ENCODE peak calls at places on chromosomes 5 and 9, in five cellular contexts. U is Calu3, P is putamen, W is NAMALWA, B is lower leg skin. C is an unnamed sample.

GRCh38 chr5:19498852-19499251 is 489.1 kb downstream of the CDH18 start:
- DNase-seq in U (no peak), P (no peak), W (peak), B (no peak), C (no peak)

GRCh38 chr9:31137151-31137849 is 1247.1 kb upstream of the ACO1 start:
- DNase-seq in U (peak), P (no peak), W (no peak), B (no peak), C (no peak)

GRCh38 chr5:174999581-174999980 is 275.2 kb downstream of the MSX2 start:
- DNase-seq in U (no peak), P (no peak), W (no peak), B (no peak), C (no peak)

GRCh38 chr9:129962889-129963703 is 79.9 kb downstream of the FNBP1 start:
- DNase-seq in U (peak), P (no peak), W (peak), B (peak), C (no peak)

GRCh38 chr9:34253460-34253837 is 74.6 kb downstream of the UBAP1 start:
- DNase-seq in U (no peak), P (peak), W (peak), B (no peak), C (no peak)

GRCh38 chr9:16119861-16120641 is 567.2 kb downstream of the CCDC171 start:
- DNase-seq in U (no peak), P (no peak), W (no peak), B (no peak), C (no peak)

GRCh38 chr5:151064916-151065499 is 15.8 kb downstream of the TNIP1 start:
- DNase-seq in U (no peak), P (no peak), W (no peak), B (no peak), C (no peak)

GRCh38 chr9:136485651-136486050 is 2.8 kb upstream of the SEC16A start:
- DNase-seq in U (no peak), P (no peak), W (no peak), B (no peak), C (no peak)

GRCh38 chr9:942805-943580 is 33.5 kb upstream of the DMRT3 start:
- DNase-seq in U (no peak), P (no peak), W (no peak), B (no peak), C (no peak)

GRCh38 chr9:113502427-113503008 is 39.0 kb downstream of the RGS3 start:
- DNase-seq in U (no peak), P (no peak), W (no peak), B (no peak), C (no peak)

GRCh38 chr5:177049285-177049684 is 26.8 kb downstream of the ZNF346 start:
- DNase-seq in U (no peak), P (no peak), W (no peak), B (no peak), C (no peak)

GRCh38 chr5:89421035-89421434 is 538.1 kb upstream of the MEF2C start:
- DNase-seq in U (no peak), P (peak), W (no peak), B (no peak), C (no peak)

GRCh38 chr9:111621895-111622480 is 9.1 kb upstream of the DNAJC25 start:
- DNase-seq in U (peak), P (peak), W (peak), B (no peak), C (peak)

GRCh38 chr5:1527533-1528205 is 3.9 kb upstream of the LPCAT1 start:
- DNase-seq in U (no peak), P (no peak), W (no peak), B (no peak), C (no peak)

GRCh38 chr5:3542158-3542557 is 53.5 kb upstream of the IRX1 start:
- DNase-seq in U (no peak), P (no peak), W (no peak), B (no peak), C (no peak)

GRCh38 chr9:92208693-92209524 is 84.6 kb downstream of the IARS1 start:
- DNase-seq in U (no peak), P (no peak), W (no peak), B (no peak), C (no peak)

GRCh38 chr5:78003914-78004313 is 227.8 kb upstream of the TBCA start:
- DNase-seq in U (no peak), P (no peak), W (no peak), B (no peak), C (no peak)

GRCh38 chr5:66666778-66667177 is 70.6 kb downstream of the MAST4 start:
- DNase-seq in U (peak), P (no peak), W (peak), B (no peak), C (no peak)

GRCh38 chr5:54401515-54401914 is 54.0 kb upstream of the HSPB3 start:
- DNase-seq in U (no peak), P (peak), W (peak), B (no peak), C (no peak)

GRCh38 chr5:117296872-117297271 is 722.2 kb upstream of the SEMA6A start:
- DNase-seq in U (no peak), P (no peak), W (no peak), B (no peak), C (no peak)

GRCh38 chr5:98769006-98769255 is 4.5 kb upstream of the RGMB start:
- DNase-seq in U (peak), P (peak), W (no peak), B (no peak), C (no peak)

GRCh38 chr9:22446589-22446949 is at the start of gene DMRTA1:
- DNase-seq in U (peak), P (peak), W (no peak), B (peak), C (peak)

GRCh38 chr5:137061382-137061781 is 437.7 kb downstream of the SPOCK1 start:
- DNase-seq in U (no peak), P (no peak), W (no peak), B (no peak), C (no peak)

GRCh38 chr5:137315534-137316345 is 183.4 kb downstream of the SPOCK1 start:
- DNase-seq in U (no peak), P (no peak), W (no peak), B (peak), C (no peak)

GRCh38 chr9:24036459-24036858 is 210.4 kb upstream of the ELAVL2 start:
- DNase-seq in U (no peak), P (no peak), W (no peak), B (no peak), C (no peak)

GRCh38 chr9:136482046-136482792 is 621 bp downstream of the SEC16A start:
- DNase-seq in U (no peak), P (no peak), W (peak), B (no peak), C (no peak)

GRCh38 chr9:88818495-88819201 is 172.6 kb upstream of the S1PR3 start:
- DNase-seq in U (no peak), P (no peak), W (no peak), B (no peak), C (no peak)

GRCh38 chr5:101364469-101364868 is 461.4 kb upstream of the ST8SIA4 start:
- DNase-seq in U (no peak), P (no peak), W (no peak), B (peak), C (no peak)

GRCh38 chr5:38375423-38375822 is 117.1 kb downstream of the EGFLAM start:
- DNase-seq in U (no peak), P (no peak), W (no peak), B (no peak), C (no peak)

GRCh38 chr5:115930630-115931337 is 31.5 kb upstream of the LVRN start:
- DNase-seq in U (no peak), P (no peak), W (no peak), B (no peak), C (no peak)

GRCh38 chr5:88675159-88675757 is 207.7 kb downstream of the MEF2C start:
- DNase-seq in U (no peak), P (peak), W (no peak), B (no peak), C (no peak)

GRCh38 chr9:90915693-90916092 is 114.1 kb downstream of the SYK start:
- DNase-seq in U (peak), P (no peak), W (peak), B (no peak), C (no peak)

GRCh38 chr5:39543335-39543734 is 118.6 kb upstream of the DAB2 start:
- DNase-seq in U (no peak), P (no peak), W (no peak), B (no peak), C (no peak)

C was measured in occipital lobe.